ENCODE peak calls at places on chromosomes 4 and X, in nine cellular contexts. B, U, F, N, J, Y, H, Q and G are unnamed samples.

GRCh38 chrX:6778547-6779231 is 243.8 kb upstream of the VCX3A start:
- DNase-seq in B (no peak), U (peak; percentile 26), F (no peak), N (no peak), J (no peak), Y (no peak), H (no peak), Q (no peak), G (no peak)

GRCh38 chrX:155888139-155888538 is 7.0 kb downstream of the VAMP7 start:
- DNase-seq in B (no peak), U (peak; percentile 78), F (peak; percentile 85), N (no peak), J (no peak), Y (no peak), H (no peak), Q (peak; percentile 93), G (peak; percentile 45)

GRCh38 chr4:145936142-145937020 is 2.2 kb downstream of the ZNF827 start:
- DNase-seq in B (peak; percentile 34), U (peak; percentile 70), F (peak; percentile 80), N (peak; percentile 46), J (peak; percentile 92), Y (peak; percentile 78), H (peak; percentile 87), Q (peak; percentile 53), G (peak; percentile 66)

GRCh38 chr4:77959566-77960338 is 97.1 kb downstream of the MRPL1 start:
- DNase-seq in B (no peak), U (peak; percentile 30), F (peak; percentile 64), N (peak; percentile 53), J (peak; percentile 56), Y (no peak), H (no peak), Q (peak; percentile 25), G (peak; percentile 2)

GRCh38 chr4:106256190-106256589 is 59.8 kb downstream of the TBCK start:
- DNase-seq in B (no peak), U (no peak), F (no peak), N (no peak), J (no peak), Y (no peak), H (no peak), Q (no peak), G (no peak)

GRCh38 chr4:106676173-106676921 is 307.8 kb upstream of the GIMD1 start:
- DNase-seq in B (no peak), U (peak; percentile 7), F (peak; percentile 31), N (no peak), J (no peak), Y (no peak), H (no peak), Q (no peak), G (no peak)

GRCh38 chrX:70421618-70422017 is 1.5 kb upstream of the GDPD2 start:
- DNase-seq in B (no peak), U (no peak), F (no peak), N (no peak), J (no peak), Y (no peak), H (no peak), Q (no peak), G (no peak)

GRCh38 chr4:179307297-179308136 is 1865.3 kb upstream of the AGA start:
- DNase-seq in B (no peak), U (peak; percentile 7), F (peak; percentile 59), N (peak; percentile 1), J (peak; percentile 47), Y (no peak), H (no peak), Q (peak; percentile 23), G (peak; percentile 2)

GRCh38 chrX:136961594-136962135 is 72.1 kb downstream of the GPR101 start:
- DNase-seq in B (no peak), U (no peak), F (no peak), N (no peak), J (no peak), Y (no peak), H (no peak), Q (no peak), G (no peak)

GRCh38 chr4:16864199-16864598 is 34.2 kb downstream of the LDB2 start:
- DNase-seq in B (no peak), U (no peak), F (no peak), N (no peak), J (no peak), Y (no peak), H (no peak), Q (no peak), G (no peak)

GRCh38 chr4:7336732-7337131 is 98.0 kb downstream of the PSAPL1 start:
- DNase-seq in B (no peak), U (no peak), F (no peak), N (no peak), J (no peak), Y (no peak), H (peak; percentile 59), Q (no peak), G (no peak)

GRCh38 chr4:140637836-140638235 is 69.1 kb upstream of the UCP1 start:
- DNase-seq in B (no peak), U (peak; percentile 10), F (peak; percentile 42), N (peak; percentile 29), J (peak; percentile 67), Y (no peak), H (no peak), Q (no peak), G (peak; percentile 5)

GRCh38 chr4:7328913-7329638 is 105.7 kb downstream of the PSAPL1 start:
- DNase-seq in B (no peak), U (peak; percentile 79), F (peak; percentile 84), N (no peak), J (no peak), Y (no peak), H (peak; percentile 92), Q (peak; percentile 89), G (peak; percentile 91)

GRCh38 chr4:24042094-24042493 is 152.2 kb upstream of the PPARGC1A start:
- DNase-seq in B (no peak), U (peak; percentile 36), F (peak; percentile 81), N (no peak), J (no peak), Y (no peak), H (no peak), Q (peak; percentile 11), G (no peak)

GRCh38 chr4:125547842-125548241 is 233.1 kb downstream of the FAT4 start:
- DNase-seq in B (no peak), U (no peak), F (no peak), N (no peak), J (no peak), Y (no peak), H (no peak), Q (no peak), G (no peak)

GRCh38 chrX:20514358-20514757 is 247.6 kb upstream of the RPS6KA3 start:
- DNase-seq in B (no peak), U (peak; percentile 92), F (peak; percentile 89), N (no peak), J (no peak), Y (no peak), H (no peak), Q (peak; percentile 93), G (peak; percentile 77)